ENCODE peak calls at places on chromosomes 2 and 18, in five cellular contexts. W is transverse colon; H is tibial artery; U is tibial nerve; G is naive thymus-derived CD4-positive, alpha-beta T cell. P is an unnamed sample.
A peak's percentile ranks its signal among the peaks of the same experiment; 100 is the strongest.

GRCh38 chr2:150144546-150145305 is 342.7 kb downstream of the RND3 start:
- DNase-seq in W (no peak), H (no peak), U (no peak), G (no peak), P (no peak)

GRCh38 chr2:20191714-20192569 is 33.0 kb downstream of the SDC1 start:
- DNase-seq in W (no peak), H (no peak), U (no peak), G (no peak), P (no peak)

GRCh38 chr18:8231316-8231715 is 377.9 kb upstream of the RAB12 start:
- DNase-seq in W (no peak), H (no peak), U (no peak), G (no peak), P (no peak)

GRCh38 chr2:10931710-10932255 is 20.0 kb downstream of the KCNF1 start:
- DNase-seq in W (no peak), H (no peak), U (no peak), G (no peak), P (no peak)

GRCh38 chr2:36516136-36516870 is 81.7 kb downstream of the FEZ2 start:
- DNase-seq in W (no peak), H (no peak), U (no peak), G (no peak), P (no peak)

GRCh38 chr2:130391058-130391871 is 35.4 kb downstream of the PTPN18 start:
- DNase-seq in W (peak; percentile 93), H (peak; percentile 84), U (peak; percentile 62), G (peak; percentile 56), P (no peak)

GRCh38 chr2:240887631-240888030 is 8.3 kb downstream of the MAB21L4 start:
- DNase-seq in W (no peak), H (no peak), U (no peak), G (no peak), P (no peak)

GRCh38 chr2:21102356-21102755 is 21.4 kb upstream of the TDRD15 start:
- DNase-seq in W (no peak), H (no peak), U (no peak), G (no peak), P (no peak)

GRCh38 chr18:46623541-46623940 is 33.5 kb downstream of the LOXHD1 start:
- DNase-seq in W (no peak), H (no peak), U (no peak), G (peak; percentile 25), P (peak; percentile 34)

GRCh38 chr2:172655091-172655837 is 80.4 kb upstream of the RAPGEF4 start:
- DNase-seq in W (no peak), H (no peak), U (no peak), G (no peak), P (no peak)

GRCh38 chr2:147862859-147863516 is 18.2 kb downstream of the ACVR2A start:
- DNase-seq in W (no peak), H (no peak), U (no peak), G (no peak), P (no peak)

GRCh38 chr2:28681216-28681981 is 70.2 kb upstream of the PPP1CB start:
- DNase-seq in W (no peak), H (no peak), U (no peak), G (peak; percentile 24), P (peak; percentile 60)

GRCh38 chr18:55152801-55153200 is 193.5 kb upstream of the CCDC68 start:
- DNase-seq in W (no peak), H (no peak), U (no peak), G (no peak), P (no peak)

GRCh38 chr2:113080134-113080533 is 12.4 kb downstream of the IL1F10 start:
- DNase-seq in W (peak; percentile 11), H (no peak), U (peak; percentile 32), G (peak; percentile 34), P (peak; percentile 9)

GRCh38 chr18:72542993-72543361 is 1.2 kb downstream of the CBLN2 start:
- DNase-seq in W (no peak), H (no peak), U (no peak), G (no peak), P (no peak)

GRCh38 chr2:10434885-10435419 is 13.2 kb downstream of the ODC1 start:
- DNase-seq in W (peak; percentile 81), H (no peak), U (peak; percentile 68), G (peak; percentile 59), P (peak; percentile 59)

GRCh38 chr2:241223211-241224067 is 35.0 kb downstream of the ANO7 start:
- DNase-seq in W (no peak), H (no peak), U (no peak), G (no peak), P (no peak)

GRCh38 chr18:40367576-40367975 is 1587.5 kb upstream of the PIK3C3 start:
- DNase-seq in W (no peak), H (no peak), U (no peak), G (no peak), P (no peak)

GRCh38 chr2:95530734-95531133 is 46.2 kb upstream of the TRIM43B start:
- DNase-seq in W (no peak), H (no peak), U (no peak), G (no peak), P (no peak)

GRCh38 chr2:31228717-31229116 is 5.2 kb upstream of the EHD3 start:
- DNase-seq in W (no peak), H (no peak), U (no peak), G (no peak), P (no peak)

GRCh38 chr18:55967019-55967418 is 379.0 kb upstream of the TCF4 start:
- DNase-seq in W (no peak), H (no peak), U (no peak), G (no peak), P (no peak)

GRCh38 chr2:127810156-127810636 is 775 bp downstream of the WDR33 start:
- DNase-seq in W (peak; percentile 39), H (no peak), U (no peak), G (no peak), P (no peak)

GRCh38 chr18:44341759-44342158 is 338.9 kb upstream of the SETBP1 start:
- DNase-seq in W (no peak), H (no peak), U (no peak), G (no peak), P (no peak)

GRCh38 chr18:53526092-53526491 is 698.4 kb downstream of the MBD2 start:
- DNase-seq in W (no peak), H (no peak), U (no peak), G (no peak), P (no peak)

GRCh38 chr2:147099845-147100244 is 745.0 kb upstream of the ACVR2A start:
- DNase-seq in W (no peak), H (no peak), U (no peak), G (no peak), P (no peak)

GRCh38 chr2:9770308-9771100 is 72.8 kb upstream of the TAF1B start:
- DNase-seq in W (peak; percentile 74), H (peak; percentile 77), U (peak; percentile 82), G (peak; percentile 27), P (peak; percentile 19)

GRCh38 chr2:102603904-102604303 is 15.4 kb upstream of the SLC9A2 start:
- DNase-seq in W (no peak), H (no peak), U (no peak), G (no peak), P (no peak)

GRCh38 chr2:82395531-82395930 is 2063.5 kb downstream of the SUCLG1 start:
- DNase-seq in W (no peak), H (no peak), U (no peak), G (no peak), P (no peak)

GRCh38 chr18:58991127-58991798 is 126.6 kb downstream of the ZNF532 start:
- DNase-seq in W (no peak), H (no peak), U (no peak), G (no peak), P (no peak)

DNA sequence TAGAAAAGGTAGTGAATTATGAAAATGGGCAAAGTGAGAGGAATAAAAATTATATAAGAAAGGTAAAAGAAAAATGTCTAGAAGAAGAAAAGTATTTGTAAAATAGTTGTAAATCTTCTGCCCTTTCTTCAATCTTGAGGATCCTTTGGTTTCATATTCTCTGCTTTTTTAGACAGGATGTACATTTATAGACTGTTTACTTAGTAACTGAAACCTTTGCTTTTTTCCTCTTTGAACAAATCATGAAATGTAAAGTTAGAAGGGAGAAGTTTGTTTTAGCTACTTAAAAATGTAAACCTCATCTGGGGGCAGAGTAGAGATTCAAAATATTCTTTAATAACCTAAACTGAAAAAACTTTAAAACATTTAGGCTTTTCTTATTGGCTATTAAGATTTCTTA is 150.4 kb upstream of the ITGA4 start:
- DNase-seq in W (no peak), H (no peak), U (no peak), G (peak; percentile 57), P (no peak)
- H3K27ac ChIP-seq in W (peak overlapping the region; percentile 63), H (no peak overlapping the region), U (no peak overlapping the region), G (peak overlapping the region; percentile 84), P (peak overlapping the region; percentile 79)

GRCh38 chr2:144509548-144510205 is 10.2 kb downstream of the ZEB2 start:
- DNase-seq in W (no peak), H (no peak), U (no peak), G (no peak), P (no peak)
- H3K4me3 ChIP-seq in W (no peak overlapping the region), H (peak overlapping the region; percentile 73), U (peak overlapping the region; percentile 2), G (no peak overlapping the region), P (no peak overlapping the region)

GRCh38 chr2:233458031-233458610 is 103.8 kb downstream of the DGKD start:
- DNase-seq in W (no peak), H (no peak), U (no peak), G (no peak), P (no peak)
- H3K36me3 ChIP-seq in W (no peaks in the 10 kb centered on the region), H (peaks cover 84% of the 10 kb centered on the region), U (peaks cover 4% of the 10 kb centered on the region), G (peaks cover 49% of the 10 kb centered on the region), P (peaks cover 72% of the 10 kb centered on the region)

GRCh38 chr2:42495234-42495581 is 1.4 kb upstream of the KCNG3 start:
- DNase-seq in W (no peak), H (no peak), U (no peak), G (no peak), P (no peak)
- H3K27ac ChIP-seq in W (peak overlapping the region; percentile 84), H (no peak overlapping the region), U (no peak overlapping the region), G (no peak overlapping the region), P (no peak overlapping the region)

GRCh38 chr2:105407946-105408743 is 9.3 kb upstream of the FHL2 start:
- DNase-seq in W (no peak), H (no peak), U (no peak), G (no peak), P (no peak)

GRCh38 chr2:105410554-105410953 is 11.7 kb upstream of the FHL2 start:
- DNase-seq in W (no peak), H (no peak), U (no peak), G (no peak), P (no peak)

GRCh38 chr2:105411720-105412407 is 13.0 kb upstream of the FHL2 start:
- DNase-seq in W (no peak), H (no peak), U (no peak), G (no peak), P (no peak)

GRCh38 chr2:105412584-105412983 is 13.7 kb upstream of the FHL2 start:
- DNase-seq in W (no peak), H (no peak), U (no peak), G (no peak), P (no peak)

GRCh38 chr2:105409717-105410116 is 10.9 kb upstream of the FHL2 start:
- DNase-seq in W (peak; percentile 54), H (peak; percentile 94), U (peak; percentile 59), G (no peak), P (no peak)
- H3K4me3 ChIP-seq in W (no peak overlapping the region), H (no peak overlapping the region), U (no peak overlapping the region), G (no peak overlapping the region), P (no peak overlapping the region)

DNA sequence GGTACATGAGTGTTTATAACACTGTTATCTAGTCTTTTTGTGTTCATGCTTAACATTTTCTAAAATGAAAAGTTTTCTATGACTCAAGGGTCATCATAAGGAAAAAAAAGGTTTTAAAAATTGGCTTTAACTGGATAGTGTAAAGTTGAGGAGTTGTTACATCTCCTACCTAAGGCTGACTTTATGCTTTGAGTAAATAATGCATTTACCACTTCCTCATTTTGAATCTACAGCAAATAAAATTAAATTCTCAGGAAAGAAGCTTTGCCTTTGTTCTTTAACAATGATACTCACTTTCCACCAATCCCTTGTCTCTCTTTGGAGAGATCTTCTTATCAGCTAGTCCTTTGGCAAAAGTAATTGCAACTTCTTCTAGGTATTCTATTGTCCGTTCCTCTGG is 29.7 kb downstream of the HADHA start:
- DNase-seq in W (no peak), H (no peak), U (no peak), G (no peak), P (no peak)
- H3K36me3 ChIP-seq in W (no peaks in the 10 kb centered on the region), H (peaks cover 64% of the 10 kb centered on the region), U (peaks cover under 1% of the 10 kb centered on the region), G (peaks cover 15% of the 10 kb centered on the region), P (peaks cover 46% of the 10 kb centered on the region)